ENCODE peak calls at places on chromosome 1, in five cellular contexts. One of them, this sample, is unnamed.

GRCh38 chr1:200075938-200076546 is 48.5 kb downstream of the NR5A2 start:
- DNase-seq in breast epithelium: no peak
- DNase-seq in transverse colon: no peak
- DNase-seq in sigmoid colon: no peak
- DNase-seq in stomach: no peak
- DNase-seq in this sample: peak; percentile 85

GRCh38 chr1:18458133-18458750 is 22.5 kb upstream of the KLHDC7A start:
- DNase-seq in stomach: no peak
- DNase-seq in transverse colon: no peak
- DNase-seq in sigmoid colon: no peak
- DNase-seq in breast epithelium: no peak
- DNase-seq in this sample: no peak

GRCh38 chr1:23395162-23395724 is 25.6 kb upstream of the ZNF436 start:
- DNase-seq in stomach: no peak
- DNase-seq in transverse colon: no peak
- DNase-seq in breast epithelium: no peak
- DNase-seq in sigmoid colon: no peak
- DNase-seq in this sample: no peak

GRCh38 chr1:2108213-2108876 is 58.1 kb downstream of the PRKCZ start:
- DNase-seq in sigmoid colon: no peak
- DNase-seq in breast epithelium: no peak
- DNase-seq in transverse colon: no peak
- DNase-seq in stomach: no peak
- DNase-seq in this sample: no peak

GRCh38 chr1:219119839-219120238 is 53.8 kb upstream of the LYPLAL1 start:
- DNase-seq in transverse colon: no peak
- DNase-seq in stomach: no peak
- DNase-seq in breast epithelium: no peak
- DNase-seq in sigmoid colon: no peak
- DNase-seq in this sample: no peak

GRCh38 chr1:33548721-33549120 is 76.3 kb downstream of the ZSCAN20 start:
- DNase-seq in stomach: no peak
- DNase-seq in breast epithelium: no peak
- DNase-seq in transverse colon: no peak
- DNase-seq in sigmoid colon: no peak
- DNase-seq in this sample: no peak

GRCh38 chr1:234768569-234769283 is 158.7 kb upstream of the IRF2BP2 start:
- DNase-seq in transverse colon: peak; percentile 51
- DNase-seq in stomach: no peak
- DNase-seq in sigmoid colon: no peak
- DNase-seq in breast epithelium: no peak
- DNase-seq in this sample: no peak

GRCh38 chr1:10910490-10911273 is 101.8 kb upstream of the TARDBP start:
- DNase-seq in transverse colon: no peak
- DNase-seq in breast epithelium: no peak
- DNase-seq in stomach: no peak
- DNase-seq in sigmoid colon: no peak
- DNase-seq in this sample: no peak

GRCh38 chr1:160217466-160218165 is 12.4 kb downstream of the PEA15 start:
- DNase-seq in breast epithelium: no peak
- DNase-seq in sigmoid colon: no peak
- DNase-seq in stomach: peak; percentile 49
- DNase-seq in transverse colon: peak; percentile 53
- DNase-seq in this sample: no peak

GRCh38 chr1:8016244-8017241 is 9.6 kb downstream of the ERRFI1 start:
- DNase-seq in transverse colon: no peak
- DNase-seq in sigmoid colon: no peak
- DNase-seq in breast epithelium: no peak
- DNase-seq in stomach: no peak
- DNase-seq in this sample: no peak

GRCh38 chr1:8014381-8014988 is 11.6 kb downstream of the ERRFI1 start:
- DNase-seq in breast epithelium: no peak
- DNase-seq in sigmoid colon: no peak
- DNase-seq in stomach: no peak
- DNase-seq in transverse colon: no peak
- DNase-seq in this sample: no peak

GRCh38 chr1:8015809-8016165 is 10.3 kb downstream of the ERRFI1 start:
- DNase-seq in transverse colon: no peak
- DNase-seq in breast epithelium: no peak
- DNase-seq in stomach: no peak
- DNase-seq in sigmoid colon: peak; percentile 79
- DNase-seq in this sample: peak; percentile 54

GRCh38 chr1:8013800-8014199 is 12.3 kb downstream of the ERRFI1 start:
- DNase-seq in stomach: no peak
- DNase-seq in sigmoid colon: no peak
- DNase-seq in transverse colon: no peak
- DNase-seq in breast epithelium: no peak
- DNase-seq in this sample: no peak

DNA sequence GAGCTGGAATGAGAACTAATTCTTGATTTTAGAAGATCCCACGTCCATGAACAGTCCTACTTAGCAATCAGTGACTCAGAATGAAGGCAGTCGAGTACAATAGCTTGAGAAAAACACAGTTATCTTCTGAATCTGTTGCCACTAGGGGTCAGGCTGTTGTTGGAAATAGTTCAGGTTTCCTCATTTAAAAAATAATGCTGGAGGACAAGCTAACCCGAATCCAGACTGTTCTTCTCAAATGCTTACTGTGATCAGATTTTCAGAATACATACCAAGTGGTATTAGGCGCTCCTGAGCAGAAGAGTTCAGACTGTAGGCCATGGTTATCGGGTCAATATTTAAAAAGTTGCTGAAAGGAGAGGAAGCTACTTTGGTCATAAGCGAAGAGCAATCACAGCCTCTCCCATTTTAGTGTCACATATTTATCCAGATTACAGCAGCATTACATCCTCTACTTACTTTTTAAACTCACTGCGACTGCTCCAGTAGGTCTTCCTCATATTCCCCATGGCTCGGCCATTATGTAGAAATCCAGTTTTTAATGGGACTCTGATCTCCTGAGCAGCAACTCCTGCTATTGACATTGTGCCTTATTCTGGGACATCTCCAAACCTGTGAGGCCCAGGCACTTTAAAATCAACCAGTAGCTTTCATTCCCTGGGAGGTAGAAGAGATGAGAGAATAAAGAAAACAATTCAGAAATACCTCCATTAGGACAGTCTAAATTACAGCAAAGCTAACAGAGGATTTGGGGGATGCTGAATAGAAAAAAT is 10.9 kb downstream of the ERRFI1 start:
- DNase-seq in breast epithelium: no peak
- DNase-seq in sigmoid colon: no peak
- DNase-seq in transverse colon: peak; percentile 41
- DNase-seq in stomach: no peak
- DNase-seq in this sample: peak; percentile 52
- TF ChIP-seq POLR2A in breast epithelium: no peak
- TF ChIP-seq POLR2A in sigmoid colon: no peak
- TF ChIP-seq POLR2A in transverse colon: no peak
- TF ChIP-seq POLR2A in stomach: no peak
- TF ChIP-seq POLR2A in this sample: no peak

DNA sequence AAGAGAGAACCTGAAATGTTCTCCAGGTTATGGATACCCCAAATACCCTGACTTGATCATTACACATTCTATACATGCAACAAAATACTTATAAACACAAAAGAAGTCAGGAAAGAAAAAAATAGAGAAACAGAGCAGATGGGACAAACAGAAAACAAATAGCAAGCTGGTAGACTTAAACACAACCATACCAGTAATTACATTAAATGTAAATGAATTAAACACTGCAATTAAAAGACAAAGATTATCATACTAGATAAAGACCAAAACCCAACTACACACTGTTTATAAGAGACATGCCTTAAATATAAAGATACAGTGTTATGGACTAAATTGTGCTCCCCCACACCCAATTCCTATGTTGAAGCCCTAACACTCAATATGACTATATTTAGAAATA is 117.2 kb downstream of the ACBD6 start:
- DNase-seq in stomach: no peak
- DNase-seq in breast epithelium: no peak
- DNase-seq in transverse colon: no peak
- DNase-seq in sigmoid colon: no peak
- DNase-seq in this sample: no peak
- H3K9me3 ChIP-seq in stomach: peaks cover 18% of the 10 kb centered on the region
- H3K9me3 ChIP-seq in breast epithelium: peaks cover 41% of the 10 kb centered on the region
- H3K9me3 ChIP-seq in transverse colon: peaks cover 30% of the 10 kb centered on the region
- H3K9me3 ChIP-seq in sigmoid colon: peaks cover 18% of the 10 kb centered on the region
- H3K9me3 ChIP-seq in this sample: no peaks in the 10 kb centered on the region

DNA sequence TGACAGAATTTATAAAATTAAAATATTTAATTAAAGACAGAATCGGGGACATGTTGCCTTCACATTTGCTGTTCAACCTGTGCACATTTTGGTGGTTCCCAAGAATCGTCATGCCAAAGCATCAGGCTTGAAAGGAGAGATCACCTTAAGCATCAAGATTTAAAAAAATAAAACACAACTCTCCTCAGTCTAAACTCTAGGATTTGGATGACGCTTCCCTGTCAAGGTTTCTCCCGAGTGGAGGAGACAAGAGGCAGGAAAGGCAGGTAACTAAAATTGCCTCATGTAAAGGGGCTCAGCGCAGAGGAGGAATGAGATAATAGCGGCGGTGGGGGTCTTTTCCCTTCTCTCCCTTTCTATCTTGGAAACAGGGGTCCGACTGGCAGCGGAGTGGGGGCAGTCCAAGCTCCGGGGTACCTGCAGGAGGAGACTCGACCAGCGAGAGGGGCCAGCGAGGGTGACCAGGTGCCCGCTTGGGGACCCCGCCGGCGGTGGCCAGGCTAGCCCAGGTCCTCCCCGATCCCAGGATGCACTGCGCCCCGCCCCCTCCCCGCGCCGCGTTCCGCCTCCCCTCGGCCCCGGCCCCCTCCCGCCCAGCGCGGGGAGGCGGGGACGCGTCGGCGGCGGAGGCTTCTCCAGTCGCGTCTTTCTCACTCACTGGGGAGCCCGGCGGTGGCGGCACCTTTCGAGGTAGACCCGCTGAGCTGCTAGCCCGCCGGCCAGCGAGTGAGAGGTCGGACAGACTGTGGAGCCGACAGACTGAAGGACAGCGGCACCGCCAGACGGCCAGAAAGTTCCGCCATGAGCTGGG is at the start of gene FNBP1L:
- DNase-seq in sigmoid colon: peak; percentile 77
- DNase-seq in transverse colon: peak; percentile 84
- DNase-seq in stomach: peak; percentile 81
- DNase-seq in breast epithelium: peak; percentile 80
- DNase-seq in this sample: peak; percentile 85
- TF ChIP-seq POLR2A in sigmoid colon: no peak
- TF ChIP-seq POLR2A in transverse colon: peak; percentile 75
- TF ChIP-seq POLR2A in stomach: no peak
- TF ChIP-seq POLR2A in breast epithelium: peak; percentile 10
- TF ChIP-seq POLR2A in this sample: no peak

DNA sequence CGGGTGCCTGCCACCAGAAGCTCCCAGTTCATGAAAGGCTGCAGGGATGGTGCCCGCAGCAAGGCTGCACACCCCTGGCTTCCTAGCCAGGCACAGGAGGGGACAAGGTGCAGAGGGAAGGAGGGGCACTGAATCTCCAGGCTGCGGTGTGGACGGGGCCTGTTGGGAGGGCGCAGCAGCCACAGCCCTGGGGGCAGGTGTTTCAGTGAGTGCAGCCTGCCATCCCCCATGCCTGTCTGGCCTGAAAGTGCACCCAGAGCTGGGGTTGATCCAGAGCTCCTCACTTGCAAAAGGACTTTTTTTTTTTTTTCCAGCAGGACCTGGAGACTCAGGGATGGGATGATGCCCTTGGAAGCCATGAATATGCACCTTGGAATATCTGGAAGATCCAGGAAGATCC is 153.7 kb upstream of the C1orf174 start:
- DNase-seq in stomach: no peak
- DNase-seq in breast epithelium: no peak
- DNase-seq in transverse colon: no peak
- DNase-seq in sigmoid colon: no peak
- DNase-seq in this sample: no peak
- H3K9me3 ChIP-seq in stomach: no peaks in the 10 kb centered on the region
- H3K9me3 ChIP-seq in breast epithelium: no peaks in the 10 kb centered on the region
- H3K9me3 ChIP-seq in transverse colon: no peaks in the 10 kb centered on the region
- H3K9me3 ChIP-seq in sigmoid colon: no peaks in the 10 kb centered on the region
- H3K9me3 ChIP-seq in this sample: no peaks in the 10 kb centered on the region

GRCh38 chr1:47865881-47866535 is 131.2 kb downstream of the TRABD2B start:
- DNase-seq in transverse colon: no peak
- DNase-seq in breast epithelium: no peak
- DNase-seq in sigmoid colon: no peak
- DNase-seq in stomach: no peak
- DNase-seq in this sample: no peak
- TF ChIP-seq POLR2A in transverse colon: no peak
- TF ChIP-seq POLR2A in breast epithelium: no peak
- TF ChIP-seq POLR2A in sigmoid colon: no peak
- TF ChIP-seq POLR2A in stomach: no peak
- TF ChIP-seq POLR2A in this sample: no peak

DNA sequence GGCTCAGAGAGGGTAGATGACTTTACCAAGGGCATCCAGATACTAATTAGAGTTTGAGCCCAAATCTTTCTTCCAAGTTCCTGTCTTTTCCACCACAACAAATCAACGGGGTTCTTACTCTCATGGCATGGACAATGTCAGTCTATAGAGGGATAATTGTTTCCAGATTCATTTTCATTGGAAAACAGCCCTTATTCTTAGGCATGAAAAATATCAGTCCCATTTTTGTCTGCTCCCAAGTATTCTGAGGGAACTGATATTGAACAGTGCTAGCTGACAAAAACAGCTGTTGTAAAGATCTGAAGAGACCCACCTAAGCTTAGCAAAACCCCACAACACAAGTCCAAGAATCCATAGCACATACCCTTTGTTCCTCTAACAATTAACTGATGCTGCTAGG is 349.1 kb upstream of the BEND5 start:
- DNase-seq in stomach: no peak
- DNase-seq in breast epithelium: no peak
- DNase-seq in transverse colon: no peak
- DNase-seq in sigmoid colon: no peak
- DNase-seq in this sample: no peak
- H3K9me3 ChIP-seq in stomach: peaks cover 5% of the 10 kb centered on the region
- H3K9me3 ChIP-seq in breast epithelium: peaks cover 7% of the 10 kb centered on the region
- H3K9me3 ChIP-seq in transverse colon: no peaks in the 10 kb centered on the region
- H3K9me3 ChIP-seq in sigmoid colon: no peaks in the 10 kb centered on the region
- H3K9me3 ChIP-seq in this sample: no peaks in the 10 kb centered on the region

GRCh38 chr1:155085504-155086181 is 7.0 kb downstream of the EFNA3 start:
- DNase-seq in transverse colon: peak; percentile 86
- DNase-seq in sigmoid colon: peak; percentile 85
- DNase-seq in stomach: peak; percentile 75
- DNase-seq in breast epithelium: peak; percentile 84
- DNase-seq in this sample: peak; percentile 56
- TF ChIP-seq POLR2A in transverse colon: no peak
- TF ChIP-seq POLR2A in sigmoid colon: no peak
- TF ChIP-seq POLR2A in stomach: no peak
- TF ChIP-seq POLR2A in breast epithelium: no peak
- TF ChIP-seq POLR2A in this sample: no peak

This sample was measured in testis.